ENCODE peak calls at places on chromosomes 12 and 14, in five cellular contexts. Z, F, G, W and P are unnamed samples.

GRCh38 chr12:15322164-15323054 is at the start of gene PTPRO:
- DNase-seq in F (peak; percentile 19), W (peak; percentile 71), G (no peak), Z (no peak), P (no peak)

GRCh38 chr12:29944269-29945000 is 160.7 kb upstream of the TMTC1 start:
- DNase-seq in Z (no peak), G (no peak), W (peak; percentile 50), F (no peak), P (no peak)

GRCh38 chr12:96177013-96177412 is 17.2 kb upstream of the ELK3 start:
- DNase-seq in G (peak; percentile 19), Z (no peak), W (no peak), F (peak; percentile 93), P (no peak)

GRCh38 chr14:45085004-45085403 is 1.1 kb downstream of the PRPF39 start:
- DNase-seq in G (no peak), F (peak; percentile 27), Z (no peak), W (no peak), P (no peak)

GRCh38 chr12:46304080-46304479 is 35.2 kb upstream of the SLC38A1 start:
- DNase-seq in Z (no peak), F (no peak), G (no peak), W (no peak), P (no peak)

GRCh38 chr14:89356496-89356895 is 60.5 kb downstream of the FOXN3 start:
- DNase-seq in W (no peak), Z (no peak), G (no peak), F (no peak), P (no peak)

GRCh38 chr12:50057000-50057841 is at the start of gene ASIC1:
- DNase-seq in Z (peak; percentile 60), F (peak; percentile 64), W (no peak), G (peak; percentile 38), P (peak; percentile 71)

GRCh38 chr12:109946505-109946904 is 46.4 kb downstream of the TCHP start:
- DNase-seq in W (no peak), F (no peak), G (no peak), Z (no peak), P (no peak)

GRCh38 chr12:22083167-22083566 is 37.1 kb downstream of the CMAS start:
- DNase-seq in F (peak; percentile 46), G (peak; percentile 12), Z (no peak), W (peak; percentile 40), P (no peak)

GRCh38 chr12:79409562-79409961 is 281.2 kb downstream of the PAWR start:
- DNase-seq in W (no peak), G (no peak), F (peak; percentile 41), Z (no peak), P (no peak)

GRCh38 chr12:96986883-96987523 is 79.9 kb downstream of the NEDD1 start:
- DNase-seq in F (peak; percentile 59), G (no peak), Z (no peak), W (peak; percentile 80), P (no peak)

GRCh38 chr14:67359319-67359774 is 257 bp downstream of the ATP6V1D start:
- DNase-seq in Z (no peak), G (no peak), W (peak; percentile 37), F (peak; percentile 86), P (no peak)

GRCh38 chr14:72377016-72377415 is 444.8 kb downstream of the RGS6 start:
- DNase-seq in G (no peak), F (no peak), Z (no peak), W (no peak), P (no peak)

GRCh38 chr14:38207342-38207741 is 362 bp upstream of the SSTR1 start:
- DNase-seq in Z (no peak), W (no peak), F (peak; percentile 32), G (no peak), P (no peak)

GRCh38 chr12:64889434-64890216 is 65.2 kb downstream of the TBC1D30 start:
- DNase-seq in W (no peak), F (peak; percentile 8), Z (no peak), G (no peak), P (no peak)

GRCh38 chr14:100542619-100543205 is 44.5 kb downstream of the BEGAIN start:
- DNase-seq in Z (no peak), F (no peak), W (no peak), G (no peak), P (peak; percentile 2)

GRCh38 chr12:24705741-24706358 is 243.1 kb downstream of the BCAT1 start:
- DNase-seq in F (no peak), G (no peak), Z (no peak), W (no peak), P (no peak)

GRCh38 chr14:63496837-63497400 is 46.3 kb downstream of the PPP2R5E start:
- DNase-seq in G (no peak), Z (peak; percentile 44), F (no peak), W (no peak), P (no peak)

GRCh38 chr12:129202109-129202814 is 349.0 kb downstream of the GLT1D1 start:
- DNase-seq in G (no peak), W (no peak), F (no peak), Z (no peak), P (no peak)

GRCh38 chr12:122403115-122403770 is 19.2 kb downstream of the CLIP1 start:
- DNase-seq in G (no peak), F (no peak), W (no peak), Z (no peak), P (no peak)

GRCh38 chr14:89289477-89289876 is 127.6 kb downstream of the FOXN3 start:
- DNase-seq in G (no peak), W (no peak), F (no peak), Z (no peak), P (no peak)

GRCh38 chr12:122473543-122474323 is 27.0 kb downstream of the ZCCHC8 start:
- DNase-seq in G (no peak), W (no peak), Z (no peak), F (peak; percentile 73), P (no peak)

GRCh38 chr14:65360144-65360784 is 52.3 kb upstream of the FUT8 start:
- DNase-seq in F (no peak), G (no peak), W (no peak), Z (no peak), P (no peak)

GRCh38 chr14:68541128-68541896 is 251.6 kb downstream of the ZFP36L1 start:
- DNase-seq in G (no peak), W (no peak), F (no peak), Z (no peak), P (no peak)

GRCh38 chr14:105419305-105420091 is at the start of gene MTA1:
- DNase-seq in W (peak; percentile 48), G (peak; percentile 36), Z (no peak), F (peak; percentile 71), P (peak; percentile 58)

GRCh38 chr12:121089031-121089812 is 43.5 kb upstream of the P2RX7 start:
- DNase-seq in W (no peak), G (no peak), Z (no peak), F (peak; percentile 11), P (no peak)

GRCh38 chr12:59030415-59030814 is 110.1 kb upstream of the LRIG3 start:
- DNase-seq in F (no peak), Z (peak; percentile 65), G (no peak), W (no peak), P (peak; percentile 88)

GRCh38 chr14:95464524-95464923 is 51.9 kb downstream of the SYNE3 start:
- DNase-seq in G (peak; percentile 10), F (no peak), Z (no peak), W (no peak), P (no peak)

GRCh38 chr14:59208224-59208814 is 19.9 kb downstream of the DAAM1 start:
- DNase-seq in W (no peak), Z (no peak), F (peak; percentile 89), G (no peak), P (no peak)

GRCh38 chr12:51320695-51321320 is 3.2 kb downstream of the BIN2 start:
- DNase-seq in Z (no peak), W (peak; percentile 69), F (no peak), G (no peak), P (no peak)

GRCh38 chr12:89236237-89236636 is 116.1 kb downstream of the DUSP6 start:
- DNase-seq in F (peak; percentile 83), Z (no peak), G (no peak), W (no peak), P (no peak)

GRCh38 chr12:105264771-105265170 is 28.8 kb upstream of the APPL2 start:
- DNase-seq in F (no peak), G (no peak), Z (no peak), W (no peak), P (no peak)